ENCODE peak calls at places on chromosomes 2 and 18, in four cellular contexts. L, C, Y and E are unnamed samples.

GRCh38 chr2:179525340-179525739 is 260.7 kb upstream of the SESTD1 start:
- DNase-seq in L (no peak), C (no peak), Y (no peak), E (no peak)

GRCh38 chr2:104758199-104758620 is 95.7 kb upstream of the POU3F3 start:
- DNase-seq in L (no peak), C (peak), Y (no peak), E (no peak)

GRCh38 chr2:158034198-158034831 is 67.4 kb upstream of the UPP2 start:
- DNase-seq in L (peak), C (peak), Y (peak), E (no peak)

GRCh38 chr2:174675615-174676014 is 78.0 kb upstream of the WIPF1 start:
- DNase-seq in L (no peak), C (no peak), Y (no peak), E (no peak)

GRCh38 chr2:33645861-33646260 is 46.8 kb upstream of the FAM98A start:
- DNase-seq in L (no peak), C (no peak), Y (no peak), E (no peak)

GRCh38 chr2:49619804-49620203 is 465.5 kb upstream of the FSHR start:
- DNase-seq in L (no peak), C (peak), Y (no peak), E (no peak)

GRCh38 chr2:220065581-220065980 is 438.2 kb downstream of the SLC4A3 start:
- DNase-seq in L (no peak), C (no peak), Y (no peak), E (no peak)

GRCh38 chr2:198283149-198283548 is 478.8 kb downstream of the PLCL1 start:
- DNase-seq in L (no peak), C (no peak), Y (no peak), E (no peak)

GRCh38 chr2:21028021-21028947 is 15.6 kb downstream of the APOB start:
- DNase-seq in L (no peak), C (no peak), Y (no peak), E (no peak)

GRCh38 chr18:22830511-22830910 is 102.6 kb upstream of the RBBP8 start:
- DNase-seq in L (no peak), C (no peak), Y (no peak), E (no peak)

GRCh38 chr2:133818661-133819060 is 250.4 kb upstream of the NCKAP5 start:
- DNase-seq in L (no peak), C (no peak), Y (no peak), E (no peak)

GRCh38 chr2:25977768-25978167 is 4.5 kb downstream of the KIF3C start:
- DNase-seq in L (no peak), C (no peak), Y (peak), E (no peak)

GRCh38 chr2:38260469-38260868 is 116.6 kb downstream of the ATL2 start:
- DNase-seq in L (no peak), C (no peak), Y (no peak), E (no peak)

GRCh38 chr2:218245214-218245613 is 15.6 kb upstream of the GPBAR1 start:
- DNase-seq in L (no peak), C (no peak), Y (no peak), E (no peak)

GRCh38 chr2:208097313-208097712 is 27.0 kb downstream of the CRYGD start:
- DNase-seq in L (no peak), C (no peak), Y (no peak), E (no peak)

GRCh38 chr2:227377461-227378351 is 1.4 kb downstream of the TM4SF20 start:
- DNase-seq in L (peak), C (no peak), Y (no peak), E (no peak)

GRCh38 chr2:179354739-179355537 is 90.3 kb upstream of the SESTD1 start:
- DNase-seq in L (no peak), C (no peak), Y (no peak), E (no peak)

GRCh38 chr18:59606193-59607175 is 90.7 kb downstream of the CCBE1 start:
- DNase-seq in L (no peak), C (no peak), Y (no peak), E (no peak)

GRCh38 chr2:881204-881918 is 69.3 kb upstream of the SNTG2 start:
- DNase-seq in L (no peak), C (no peak), Y (no peak), E (no peak)

GRCh38 chr2:136818839-136819238 is 53.5 kb downstream of the THSD7B start:
- DNase-seq in L (no peak), C (no peak), Y (no peak), E (no peak)

GRCh38 chr18:32542221-32542798 is 71.6 kb upstream of the GAREM1 start:
- DNase-seq in L (no peak), C (no peak), Y (no peak), E (no peak)

GRCh38 chr18:79643049-79643765 is 36.4 kb upstream of the CTDP1 start:
- DNase-seq in L (no peak), C (no peak), Y (no peak), E (no peak)

GRCh38 chr2:2036686-2037085 is 292.4 kb upstream of the PXDN start:
- DNase-seq in L (no peak), C (no peak), Y (no peak), E (no peak)

GRCh38 chr2:121171625-121172119 is 113.3 kb downstream of the TFCP2L1 start:
- DNase-seq in L (no peak), C (no peak), Y (no peak), E (no peak)

GRCh38 chr18:43271593-43272432 is 5.5 kb downstream of the SYT4 start:
- DNase-seq in L (peak), C (peak), Y (no peak), E (no peak)

GRCh38 chr2:192139813-192140212 is 54.9 kb downstream of the TMEFF2 start:
- DNase-seq in L (no peak), C (no peak), Y (no peak), E (no peak)

GRCh38 chr2:133777607-133778006 is 209.3 kb upstream of the NCKAP5 start:
- DNase-seq in L (peak), C (no peak), Y (peak), E (no peak)

GRCh38 chr2:231110551-231110950 is 14.3 kb downstream of the HTR2B start:
- DNase-seq in L (no peak), C (peak), Y (no peak), E (no peak)

GRCh38 chr2:88669371-88670214 is 21.9 kb upstream of the RPIA start:
- DNase-seq in L (peak), C (peak), Y (no peak), E (no peak)